ENCODE peak calls at places on chromosomes 1 and 21, in ten cellular contexts. D, S, I, G, P, E, T, Y, X and U are unnamed samples.

GRCh38 chr21:27365394-27365793 is 398.5 kb upstream of the ADAMTS5 start:
- DNase-seq in E (no peak), T (no peak), P (no peak), D (no peak), Y (peak), G (no peak), I (no peak), S (no peak), X (no peak), U (peak)

GRCh38 chr1:110040548-110040947 is 6.1 kb downstream of the STRIP1 start:
- DNase-seq in S (no peak), E (no peak), D (no peak), G (no peak), P (no peak), Y (no peak), T (no peak), I (no peak), X (peak), U (peak)

GRCh38 chr1:165954940-165955339 is 127.5 kb downstream of the UCK2 start:
- DNase-seq in T (peak), X (no peak), Y (peak), I (no peak), D (no peak), G (no peak), S (no peak), P (no peak), E (no peak), U (no peak)

GRCh38 chr1:226083303-226084101 is 21.0 kb downstream of the H3-3A start:
- DNase-seq in Y (peak), D (peak), P (peak), G (peak), I (peak), X (peak), S (peak), E (peak), T (peak), U (peak)

GRCh38 chr21:31221051-31221450 is 123.0 kb downstream of the TIAM1 start:
- DNase-seq in E (no peak), I (no peak), D (no peak), Y (no peak), S (no peak), P (no peak), G (no peak), X (no peak), T (no peak), U (no peak)

GRCh38 chr1:9388628-9389184 is 96.0 kb downstream of the SPSB1 start:
- DNase-seq in I (no peak), X (no peak), G (no peak), D (no peak), T (peak), P (no peak), E (no peak), S (no peak), Y (peak), U (no peak)

GRCh38 chr1:113937146-113937545 is 8.0 kb downstream of the HIPK1 start:
- DNase-seq in T (peak), P (no peak), S (no peak), E (no peak), D (no peak), I (no peak), Y (peak), X (no peak), G (no peak), U (no peak)

GRCh38 chr1:27601771-27602509 is 2.0 kb downstream of the AHDC1 start:
- DNase-seq in Y (no peak), X (no peak), T (no peak), E (no peak), G (no peak), P (no peak), S (peak), D (no peak), I (no peak), U (no peak)

GRCh38 chr1:37691497-37692077 is 729 bp upstream of the CDCA8 start:
- DNase-seq in T (peak), I (peak), P (no peak), G (no peak), X (peak), Y (peak), D (peak), S (peak), E (peak), U (peak)

GRCh38 chr1:56686171-56686570 is 41.1 kb downstream of the PRKAA2 start:
- DNase-seq in S (no peak), G (no peak), I (no peak), Y (peak), X (no peak), E (no peak), P (no peak), D (no peak), T (peak), U (no peak)

GRCh38 chr1:229318056-229318455 is 24.8 kb downstream of the CCSAP start:
- DNase-seq in X (no peak), I (no peak), Y (peak), P (no peak), E (no peak), D (no peak), T (no peak), G (no peak), S (no peak), U (peak)

GRCh38 chr1:111621050-111621449 is 1.5 kb downstream of the RAP1A start:
- DNase-seq in D (no peak), E (no peak), G (no peak), P (no peak), Y (peak), T (no peak), I (peak), S (no peak), X (no peak), U (no peak)

GRCh38 chr1:234763910-234764309 is 153.9 kb upstream of the IRF2BP2 start:
- DNase-seq in X (no peak), Y (no peak), E (no peak), D (no peak), G (no peak), I (no peak), P (no peak), T (no peak), S (no peak), U (no peak)

GRCh38 chr1:202274611-202275010 is 67.1 kb downstream of the UBE2T start:
- DNase-seq in T (no peak), I (peak), S (peak), E (peak), Y (peak), D (peak), G (no peak), P (no peak), X (peak), U (peak)